ENCODE peak calls at places on chromosomes 16 and 17, in eight cellular contexts. P, A, T, N, K, L, M and U are unnamed samples. For H3K27me3, the result is how much of the 10 kb centered on the place peaks cover.

GRCh38 chr16:67528222-67528869 is at the start of gene RIPOR1:
- DNase-seq in T (peak), L (peak), P (peak), K (no peak), N (no peak), A (peak), M (no peak), U (peak)

GRCh38 chr16:76579277-76579676 is 302.1 kb downstream of the CNTNAP4 start:
- DNase-seq in T (no peak), P (no peak), L (no peak), M (no peak), A (no peak), K (no peak), N (no peak), U (no peak)

GRCh38 chr16:89096768-89097527 is 3.3 kb downstream of the ACSF3 start:
- DNase-seq in A (no peak), M (no peak), K (peak), L (no peak), T (no peak), P (no peak), N (no peak), U (no peak)

GRCh38 chr17:14019186-14019956 is 49.9 kb upstream of the COX10 start:
- DNase-seq in P (no peak), A (peak), M (no peak), K (peak), N (no peak), T (no peak), L (no peak), U (no peak)

GRCh38 chr16:72024862-72025382 is 16.4 kb downstream of the DHODH start:
- DNase-seq in M (no peak), A (no peak), N (no peak), K (peak), T (no peak), L (no peak), P (no peak), U (no peak)

GRCh38 chr17:32495347-32496253 is 8.8 kb downstream of the CDK5R1 start:
- DNase-seq in P (peak), L (no peak), M (no peak), T (peak), N (no peak), K (peak), A (peak), U (peak)

GRCh38 chr17:4565209-4566141 is 5.1 kb upstream of the GGT6 start:
- DNase-seq in L (peak), N (no peak), K (peak), T (peak), A (peak), P (peak), M (no peak), U (peak)

GRCh38 chr17:57255776-57256681 is at the start of gene MSI2:
- DNase-seq in P (peak), M (no peak), A (peak), K (peak), T (peak), L (peak), N (peak), U (peak)

GRCh38 chr17:57519199-57519598 is 225.9 kb downstream of the CCDC182 start:
- DNase-seq in L (no peak), M (no peak), T (no peak), A (peak), N (no peak), K (peak), P (peak), U (no peak)

GRCh38 chr16:78437352-78437968 is 338.0 kb downstream of the WWOX start:
- DNase-seq in N (no peak), P (peak), A (peak), L (peak), M (no peak), K (peak), T (no peak), U (no peak)

GRCh38 chr17:58667934-58668597 is 23.8 kb downstream of the TEX14 start:
- DNase-seq in L (no peak), A (peak), N (no peak), T (no peak), M (no peak), P (no peak), K (peak), U (no peak)

GRCh38 chr17:83119987-83120864 is 40.8 kb downstream of the METRNL start:
- DNase-seq in N (no peak), M (no peak), P (no peak), A (no peak), T (peak), K (no peak), L (no peak), U (peak)

GRCh38 chr17:10316986-10317834 is 55.6 kb downstream of the MYH13 start:
- DNase-seq in A (peak), M (no peak), P (peak), T (peak), K (peak), L (peak), N (peak), U (peak)

GRCh38 chr17:56085576-56086267 is 67.6 kb upstream of the ANKFN1 start:
- DNase-seq in K (no peak), M (no peak), T (no peak), A (no peak), P (no peak), N (no peak), L (peak), U (no peak)

GRCh38 chr16:8686879-8687278 is 12.5 kb downstream of the ABAT start:
- DNase-seq in M (no peak), A (no peak), K (no peak), N (no peak), T (no peak), P (no peak), L (no peak), U (no peak)

GRCh38 chr16:71894229-71894920 is 956 bp upstream of the IST1 start:
- DNase-seq in L (peak), P (peak), T (peak), N (no peak), A (peak), M (no peak), K (peak), U (peak)

GRCh38 chr17:491086-492014 is 138.7 kb upstream of the RPH3AL start:
- DNase-seq in T (peak), P (peak), A (peak), M (no peak), N (no peak), L (peak), K (peak), U (peak)

GRCh38 chr16:4805231-4805630 is 2.8 kb upstream of the ROGDI start:
- DNase-seq in P (peak), T (no peak), N (no peak), L (no peak), A (no peak), K (no peak), M (no peak), U (peak)

GRCh38 chr16:88649924-88650748 is 717 bp downstream of the CYBA start:
- DNase-seq in N (no peak), M (no peak), K (peak), A (peak), P (peak), T (peak), L (peak), U (peak)

GRCh38 chr17:42097691-42098661 is at the start of gene ZNF385C:
- DNase-seq in P (peak), L (no peak), M (no peak), N (no peak), A (no peak), K (no peak), T (no peak), U (no peak)

GRCh38 chr16:72612271-72612670 is 435.7 kb downstream of the ZFHX3 start:
- DNase-seq in A (peak), P (peak), T (no peak), N (no peak), L (no peak), K (peak), M (no peak), U (no peak)

GRCh38 chr17:71402661-71403141 is 718.1 kb upstream of the SOX9 start:
- DNase-seq in M (no peak), L (no peak), N (no peak), K (no peak), A (no peak), P (no peak), T (no peak), U (no peak)

GRCh38 chr17:4551796-4552525 is 3.2 kb downstream of the MYBBP1A start:
- DNase-seq in K (no peak), T (no peak), M (no peak), N (no peak), A (no peak), P (no peak), L (no peak), U (peak)

GRCh38 chr17:41338961-41339485 is 11.6 kb downstream of the KRT33A start:
- DNase-seq in M (no peak), N (no peak), P (no peak), T (no peak), A (peak), K (peak), L (no peak), U (no peak)

GRCh38 chr16:16871196-16871595 is 492.3 kb downstream of the NPIPA7 start:
- DNase-seq in L (no peak), N (no peak), T (no peak), K (no peak), P (peak), M (no peak), A (no peak), U (no peak)

GRCh38 chr17:42281571-42282096 is 5.4 kb upstream of the STAT5B start:
- DNase-seq in T (no peak), P (no peak), A (no peak), K (no peak), N (no peak), L (no peak), M (no peak), U (no peak)

GRCh38 chr17:42672038-42672437 is 4.8 kb downstream of the PLEKHH3 start:
- DNase-seq in M (no peak), L (no peak), A (no peak), N (no peak), T (no peak), P (no peak), K (no peak), U (peak)

GRCh38 chr16:57755061-57755684 is 19.6 kb downstream of the KATNB1 start:
- DNase-seq in N (no peak), P (no peak), T (peak), A (no peak), K (no peak), L (no peak), M (no peak), U (peak)

GRCh38 chr17:72846399-72846798 is 246.1 kb downstream of the SLC39A11 start:
- DNase-seq in K (no peak), P (no peak), A (no peak), T (no peak), L (no peak), M (no peak), N (no peak), U (no peak)

GRCh38 chr16:84138824-84139627 is 6.0 kb downstream of the HSDL1 start:
- DNase-seq in L (peak), N (no peak), K (peak), T (peak), A (peak), M (no peak), P (peak), U (no peak)

GRCh38 chr16:53654946-53655345 is 48.7 kb downstream of the RPGRIP1L start:
- DNase-seq in N (no peak), A (no peak), T (no peak), M (no peak), P (no peak), K (no peak), L (no peak), U (no peak)

GRCh38 chr17:66799839-66800537 is 34.9 kb upstream of the CACNG5 start:
- DNase-seq in A (no peak), P (no peak), K (no peak), T (no peak), M (no peak), N (no peak), L (no peak), U (no peak)

GRCh38 chr17:74356640-74357465 is 4.8 kb downstream of the BTBD17 start:
- DNase-seq in M (no peak), T (no peak), L (no peak), N (no peak), K (no peak), A (peak), P (peak), U (no peak)
- H3K27me3 ChIP-seq in M (under half), T (half or more), L (under half), N (under half), K (under half), A (half or more), P (half or more), U (under half)

GRCh38 chr17:45757431-45758218 is 26.5 kb upstream of the CRHR1 start:
- DNase-seq in K (no peak), T (no peak), P (no peak), L (no peak), M (no peak), A (no peak), N (no peak), U (no peak)
- H3K27me3 ChIP-seq in K (under half), T (under half), P (under half), L (under half), M (under half), A (under half), N (under half), U (under half)

DNA sequence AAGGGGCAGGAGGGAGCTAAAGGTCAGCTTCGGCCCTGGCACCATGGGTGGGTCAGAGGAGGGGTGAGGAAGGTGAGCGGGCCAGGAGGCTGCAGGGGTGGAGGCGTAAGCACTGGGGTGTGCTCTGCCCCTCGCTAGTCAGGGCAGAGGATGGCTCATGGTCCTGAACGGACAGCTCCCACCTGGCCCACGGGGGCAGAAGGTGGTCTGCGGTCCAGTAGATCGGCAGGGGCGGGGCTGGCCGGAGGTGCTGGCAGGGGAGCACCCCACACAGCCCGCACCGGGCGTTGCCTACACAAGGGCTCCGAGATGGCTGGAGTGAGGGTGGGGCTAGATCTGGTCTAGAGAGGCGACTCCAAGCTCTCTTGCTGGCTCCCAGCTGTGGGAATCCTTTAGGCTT is 8.2 kb downstream of the NPTX1 start:
- DNase-seq in P (peak), N (no peak), K (no peak), A (no peak), L (no peak), T (no peak), M (no peak), U (no peak)
- H3K27me3 ChIP-seq in P (half or more), N (under half), K (under half), A (under half), L (under half), T (half or more), M (half or more), U (under half)

GRCh38 chr17:79093270-79093669 is 18.6 kb downstream of the ENGASE start:
- DNase-seq in A (peak), T (no peak), K (no peak), M (no peak), P (no peak), N (no peak), L (no peak), U (no peak)

GRCh38 chr17:79097226-79098055 is 22.8 kb downstream of the ENGASE start:
- DNase-seq in M (no peak), A (no peak), L (no peak), N (no peak), T (no peak), P (no peak), K (no peak), U (no peak)

GRCh38 chr17:79094261-79094660 is 19.6 kb downstream of the ENGASE start:
- DNase-seq in T (no peak), A (no peak), L (no peak), P (no peak), K (no peak), M (no peak), N (no peak), U (no peak)

GRCh38 chr17:79098282-79098867 is 23.8 kb downstream of the ENGASE start:
- DNase-seq in A (no peak), L (no peak), P (no peak), M (no peak), K (no peak), N (no peak), T (no peak), U (no peak)

GRCh38 chr17:79095345-79096055 is 20.9 kb downstream of the ENGASE start:
- DNase-seq in P (no peak), M (no peak), K (no peak), N (no peak), T (no peak), A (peak), L (no peak), U (no peak)
- H3K27me3 ChIP-seq in P (under half), M (under half), K (half or more), N (under half), T (half or more), A (under half), L (under half), U (under half)

GRCh38 chr17:11356371-11356770 is 115.4 kb downstream of the SHISA6 start:
- DNase-seq in L (no peak), M (no peak), K (no peak), N (no peak), A (no peak), T (no peak), P (no peak), U (no peak)

GRCh38 chr17:11351479-11351878 is 110.5 kb downstream of the SHISA6 start:
- DNase-seq in P (no peak), K (no peak), N (no peak), M (no peak), A (no peak), L (no peak), T (no peak), U (no peak)
- H3K27me3 ChIP-seq in P (under half), K (under half), N (under half), M (under half), A (under half), L (under half), T (under half), U (under half)

GRCh38 chr16:80742331-80742730 is 62.1 kb downstream of the CDYL2 start:
- DNase-seq in L (no peak), K (no peak), N (no peak), P (no peak), T (no peak), M (no peak), A (no peak), U (no peak)
- H3K27me3 ChIP-seq in L (under half), K (under half), N (under half), P (under half), T (under half), M (under half), A (under half), U (under half)

DNA sequence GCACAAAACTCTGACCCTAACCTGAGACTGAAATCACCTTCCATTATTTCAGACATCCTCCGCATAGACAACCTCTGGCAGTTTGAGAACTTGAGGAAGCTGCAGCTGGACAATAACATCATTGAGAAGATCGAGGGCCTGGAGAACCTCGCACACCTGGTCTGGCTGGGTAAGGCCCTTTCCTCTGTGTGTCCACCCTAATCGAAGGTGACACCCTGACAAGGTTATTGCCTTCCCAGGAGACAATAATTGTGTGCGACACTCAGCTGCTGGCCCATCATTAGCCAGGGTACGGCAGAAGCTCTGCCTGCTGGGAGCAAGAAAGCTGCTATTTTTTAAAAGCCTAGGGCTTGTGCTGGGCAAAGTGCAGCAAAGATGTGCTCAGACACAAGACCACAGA is 11.1 kb downstream of the DRC3 start:
- DNase-seq in T (no peak), L (no peak), A (no peak), M (no peak), P (no peak), N (no peak), K (no peak), U (no peak)
- H3K27me3 ChIP-seq in T (under half), L (under half), A (under half), M (under half), P (under half), N (under half), K (under half), U (under half)

DNA sequence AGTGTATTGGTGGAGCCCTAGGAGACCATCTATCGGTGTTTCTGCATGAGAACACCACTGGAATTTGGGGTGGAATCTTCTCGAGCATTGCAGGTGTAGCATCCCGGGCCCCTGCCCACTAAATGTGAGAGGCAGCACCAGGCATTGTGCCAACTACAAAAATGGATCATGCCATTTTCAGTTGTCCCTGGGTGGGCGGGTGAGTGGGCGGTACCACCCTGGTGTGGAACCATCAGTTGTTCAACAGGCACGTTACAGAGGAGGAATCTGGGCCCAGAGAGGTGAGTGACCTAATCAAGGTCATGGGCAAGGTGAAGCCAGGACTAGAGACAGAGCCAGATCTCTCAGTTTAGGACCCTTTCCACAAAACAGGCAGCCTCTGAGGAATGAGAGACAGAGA is 8.8 kb downstream of the PIPOX start:
- DNase-seq in M (no peak), K (no peak), N (no peak), T (no peak), L (no peak), A (no peak), P (no peak), U (no peak)
- H3K27me3 ChIP-seq in M (under half), K (half or more), N (under half), T (under half), L (under half), A (under half), P (under half), U (under half)

GRCh38 chr16:28298511-28298878 is 6.2 kb downstream of the SBK1 start:
- DNase-seq in N (no peak), P (peak), K (no peak), M (no peak), A (no peak), T (no peak), L (no peak), U (no peak)

GRCh38 chr16:28297784-28298510 is 5.6 kb downstream of the SBK1 start:
- DNase-seq in T (no peak), A (no peak), M (no peak), P (peak), N (no peak), K (no peak), L (peak), U (no peak)

GRCh38 chr16:28301620-28302019 is 9.3 kb downstream of the SBK1 start:
- DNase-seq in M (no peak), N (no peak), K (no peak), A (no peak), L (no peak), P (no peak), T (no peak), U (no peak)

GRCh38 chr16:28301154-28301553 is 8.8 kb downstream of the SBK1 start:
- DNase-seq in T (no peak), A (no peak), N (no peak), L (no peak), M (no peak), P (no peak), K (no peak), U (no peak)

GRCh38 chr16:28300327-28300726 is 8.0 kb downstream of the SBK1 start:
- DNase-seq in K (no peak), M (no peak), T (no peak), P (no peak), N (no peak), A (no peak), L (no peak), U (no peak)
- H3K27me3 ChIP-seq in K (under half), M (under half), T (under half), P (under half), N (under half), A (under half), L (under half), U (under half)